ENCODE peak calls at places on chromosomes 12 and 14, in seven cellular contexts. N is K562, A is HCT116, J is HepG2, O is endothelial cell of umbilical vein, M is H1, S is GM12878. B is an unnamed sample.

GRCh38 chr14:67620217-67620789 is 583 bp downstream of the ARG2 start:
- DNase-seq in A (no peak), S (no peak), N (no peak), J (no peak), O (peak; percentile 31), M (no peak), B (no peak)

GRCh38 chr12:25054783-25055144 is 105.9 kb upstream of the BCAT1 start:
- DNase-seq in O (no peak), S (no peak), M (no peak), N (no peak), A (no peak), J (no peak), B (no peak)

GRCh38 chr14:92704036-92704804 is 44.2 kb downstream of the LGMN start:
- DNase-seq in N (no peak), S (peak; percentile 92), O (no peak), J (no peak), M (no peak), A (no peak), B (no peak)

GRCh38 chr12:6758511-6758910 is 5.6 kb upstream of the MLF2 start:
- DNase-seq in M (no peak), A (no peak), J (no peak), S (no peak), O (no peak), N (no peak), B (no peak)

GRCh38 chr14:36604757-36605505 is 22.5 kb upstream of the NKX2-8 start:
- DNase-seq in S (no peak), A (peak; percentile 76), J (peak; percentile 93), M (no peak), N (peak; percentile 41), O (peak; percentile 70), B (peak; percentile 52)

GRCh38 chr14:51094282-51094821 is 553 bp downstream of the TRIM9 start:
- DNase-seq in S (no peak), A (no peak), N (no peak), O (no peak), M (no peak), J (no peak), B (no peak)

GRCh38 chr12:39647383-39647782 is 27.8 kb upstream of the ABCD2 start:
- DNase-seq in O (no peak), N (no peak), S (no peak), A (no peak), J (no peak), M (no peak), B (no peak)

GRCh38 chr12:124764451-124764850 is 99.2 kb downstream of the SCARB1 start:
- DNase-seq in A (no peak), J (no peak), S (no peak), M (no peak), N (peak; percentile 47), O (peak; percentile 39), B (no peak)

GRCh38 chr14:24679248-24680085 is 45.5 kb upstream of the GZMB start:
- DNase-seq in S (no peak), M (no peak), N (no peak), A (no peak), O (no peak), J (no peak), B (no peak)

GRCh38 chr14:98736701-98737338 is 535.2 kb downstream of the BCL11B start:
- DNase-seq in N (no peak), O (no peak), M (no peak), S (no peak), J (no peak), A (no peak), B (no peak)

DNA sequence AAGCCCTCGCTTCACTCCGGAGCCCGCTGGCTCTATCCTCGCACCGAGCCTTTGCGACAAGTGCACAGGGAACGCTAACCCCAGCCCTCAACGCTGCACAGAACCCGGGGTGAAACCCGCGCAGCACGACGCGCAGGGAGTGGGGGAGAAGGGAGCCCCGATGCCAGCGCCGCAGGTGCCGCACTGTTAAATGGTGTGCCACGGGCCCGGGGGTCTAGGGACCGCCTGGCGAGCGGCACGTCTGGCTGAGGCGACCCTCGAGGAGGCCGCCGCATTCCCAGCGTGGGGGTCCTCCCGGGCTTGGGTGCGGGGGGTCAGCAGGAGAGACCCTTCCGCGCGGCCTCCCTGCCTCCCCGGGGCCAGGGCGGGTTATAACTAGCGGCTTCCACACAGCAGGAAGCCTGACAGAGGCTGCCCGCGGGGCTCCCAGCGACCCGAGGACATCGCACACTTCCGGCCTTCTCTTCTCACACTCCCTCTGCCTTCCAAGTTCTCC is 23.8 kb upstream of the LRTM2 start:
- DNase-seq in N (no peak), J (no peak), M (no peak), S (no peak), O (peak; percentile 11), A (no peak), B (no peak)
- TF ChIP-seq EZH2 in N (no peak), J (no peak), M (peak; percentile 50), S (no peak), O (no peak), A (no peak), B (no peak)

GRCh38 chr14:99840265-99840664 is 47.1 kb downstream of the EML1 start:
- DNase-seq in J (no peak), N (no peak), S (no peak), M (no peak), O (no peak), A (no peak), B (no peak)
- TF ChIP-seq POLR2AphosphoS5 in J (no peak), N (no peak), S (no peak), M (no peak), O (no peak), A (no peak), B (no peak)

DNA sequence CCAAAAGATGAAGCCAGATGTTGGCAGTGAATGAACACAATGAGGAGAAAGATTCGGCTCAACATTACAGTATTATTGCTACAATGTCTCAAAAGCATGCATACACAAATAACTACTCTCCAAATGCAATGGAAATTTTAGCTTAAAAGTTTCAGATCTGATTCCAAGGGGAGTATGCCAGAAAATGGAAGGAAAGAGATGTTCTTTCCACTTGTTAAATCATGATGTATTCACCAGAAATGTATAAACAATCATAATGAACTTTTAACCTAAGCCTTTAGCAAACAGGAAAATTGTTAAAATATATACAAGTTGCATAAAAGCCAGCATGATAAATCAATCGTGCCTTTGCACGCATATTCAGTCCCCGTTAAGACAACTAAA is 62.1 kb downstream of the SH2B3 start:
- DNase-seq in A (no peak), M (no peak), N (no peak), J (no peak), O (peak; percentile 55), S (no peak), B (no peak)
- H3K9ac ChIP-seq in A (no peak overlapping the region), M (no peak overlapping the region), N (no peak overlapping the region), J (no peak overlapping the region), O (no peak overlapping the region), S (no peak overlapping the region), B (no peak overlapping the region)

GRCh38 chr14:84477996-84478395 is 1051.9 kb upstream of the FLRT2 start:
- DNase-seq in O (no peak), A (no peak), S (no peak), M (no peak), J (no peak), N (no peak), B (no peak)

GRCh38 chr14:84485016-84485415 is 1044.9 kb upstream of the FLRT2 start:
- DNase-seq in M (no peak), A (no peak), S (no peak), O (no peak), J (no peak), N (no peak), B (no peak)

GRCh38 chr14:84483072-84483410 is 1046.9 kb upstream of the FLRT2 start:
- DNase-seq in N (no peak), O (peak; percentile 66), S (no peak), M (no peak), J (no peak), A (no peak), B (no peak)

GRCh38 chr14:84482256-84483071 is 1047.5 kb upstream of the FLRT2 start:
- DNase-seq in N (no peak), M (no peak), J (no peak), S (no peak), A (no peak), O (peak; percentile 71), B (no peak)
- TF ChIP-seq EZH2 in N (no peak), M (no peak), J (no peak), S (no peak), A (no peak), O (no peak), B (no peak)